ENCODE peak calls at places on chromosomes 13 and 19, in seven cellular contexts. One of them, this sample, is unnamed.

GRCh38 chr13:32910530-32910929 is 105.7 kb upstream of the KL start:
- DNase-seq in IMR-90: no peak
- DNase-seq in A549: no peak
- DNase-seq in spleen: no peak
- DNase-seq in transverse colon: no peak
- DNase-seq in testis: no peak
- DNase-seq in stomach: no peak
- DNase-seq in this sample: no peak

GRCh38 chr19:30202060-30202600 is 170.1 kb upstream of the ZNF536 start:
- DNase-seq in IMR-90: no peak
- DNase-seq in A549: no peak
- DNase-seq in spleen: no peak
- DNase-seq in transverse colon: no peak
- DNase-seq in testis: no peak
- DNase-seq in stomach: no peak
- DNase-seq in this sample: no peak

GRCh38 chr19:42153606-42154405 is 21.6 kb upstream of the POU2F2 start:
- DNase-seq in IMR-90: no peak
- DNase-seq in A549: no peak
- DNase-seq in spleen: no peak
- DNase-seq in transverse colon: no peak
- DNase-seq in testis: no peak
- DNase-seq in stomach: no peak
- DNase-seq in this sample: no peak

GRCh38 chr19:52191951-52192350 is 2.1 kb downstream of the PPP2R1A start:
- DNase-seq in IMR-90: no peak
- DNase-seq in A549: no peak
- DNase-seq in spleen: no peak
- DNase-seq in transverse colon: no peak
- DNase-seq in testis: peak
- DNase-seq in stomach: no peak
- DNase-seq in this sample: no peak

GRCh38 chr13:50123862-50124535 is 108.8 kb downstream of the KCNRG start:
- DNase-seq in IMR-90: peak
- DNase-seq in A549: peak
- DNase-seq in spleen: no peak
- DNase-seq in transverse colon: peak
- DNase-seq in testis: peak
- DNase-seq in stomach: peak
- DNase-seq in this sample: no peak

GRCh38 chr13:25686831-25687495 is 315.2 kb downstream of the ATP8A2 start:
- DNase-seq in IMR-90: no peak
- DNase-seq in A549: no peak
- DNase-seq in spleen: no peak
- DNase-seq in transverse colon: no peak
- DNase-seq in testis: no peak
- DNase-seq in stomach: no peak
- DNase-seq in this sample: no peak

GRCh38 chr19:55473201-55473600 is 3.2 kb upstream of the ZNF628 start:
- DNase-seq in IMR-90: no peak
- DNase-seq in A549: no peak
- DNase-seq in spleen: no peak
- DNase-seq in transverse colon: no peak
- DNase-seq in testis: no peak
- DNase-seq in stomach: no peak
- DNase-seq in this sample: no peak

GRCh38 chr13:20492641-20493040 is 33.0 kb downstream of the CRYL1 start:
- DNase-seq in IMR-90: peak
- DNase-seq in A549: peak
- DNase-seq in spleen: no peak
- DNase-seq in transverse colon: peak
- DNase-seq in testis: peak
- DNase-seq in stomach: no peak
- DNase-seq in this sample: no peak

GRCh38 chr13:46668302-46668720 is 115.3 kb downstream of the LRCH1 start:
- DNase-seq in IMR-90: peak
- DNase-seq in A549: no peak
- DNase-seq in spleen: no peak
- DNase-seq in transverse colon: no peak
- DNase-seq in testis: peak
- DNase-seq in stomach: no peak
- DNase-seq in this sample: no peak

GRCh38 chr19:18589380-18590272 is 1.0 kb downstream of the REX1BD start:
- DNase-seq in IMR-90: peak
- DNase-seq in A549: peak
- DNase-seq in spleen: peak
- DNase-seq in transverse colon: peak
- DNase-seq in testis: peak
- DNase-seq in stomach: peak
- DNase-seq in this sample: peak

GRCh38 chr13:95713651-95714050 is 36.7 kb downstream of the DNAJC3 start:
- DNase-seq in IMR-90: peak
- DNase-seq in A549: no peak
- DNase-seq in spleen: no peak
- DNase-seq in transverse colon: no peak
- DNase-seq in testis: no peak
- DNase-seq in stomach: no peak
- DNase-seq in this sample: no peak

GRCh38 chr13:95160112-95160906 is 140.9 kb downstream of the ABCC4 start:
- DNase-seq in IMR-90: peak
- DNase-seq in A549: peak
- DNase-seq in spleen: no peak
- DNase-seq in transverse colon: no peak
- DNase-seq in testis: no peak
- DNase-seq in stomach: no peak
- DNase-seq in this sample: no peak

GRCh38 chr19:17743874-17744273 is 7.4 kb upstream of the FCHO1 start:
- DNase-seq in IMR-90: peak
- DNase-seq in A549: peak
- DNase-seq in spleen: no peak
- DNase-seq in transverse colon: no peak
- DNase-seq in testis: no peak
- DNase-seq in stomach: no peak
- DNase-seq in this sample: no peak

GRCh38 chr19:53131732-53132131 is 978 bp downstream of the ZNF415 start:
- DNase-seq in IMR-90: no peak
- DNase-seq in A549: no peak
- DNase-seq in spleen: no peak
- DNase-seq in transverse colon: no peak
- DNase-seq in testis: peak
- DNase-seq in stomach: no peak
- DNase-seq in this sample: no peak

GRCh38 chr13:32019612-32020233 is 11.9 kb upstream of the FRY start:
- DNase-seq in IMR-90: peak
- DNase-seq in A549: peak
- DNase-seq in spleen: no peak
- DNase-seq in transverse colon: peak
- DNase-seq in testis: peak
- DNase-seq in stomach: no peak
- DNase-seq in this sample: no peak

GRCh38 chr19:51097166-51097736 is 11.0 kb downstream of the CTU1 start:
- DNase-seq in IMR-90: peak
- DNase-seq in A549: peak
- DNase-seq in spleen: peak
- DNase-seq in transverse colon: peak
- DNase-seq in testis: peak
- DNase-seq in stomach: peak
- DNase-seq in this sample: peak

GRCh38 chr19:14166448-14166847 is 30.1 kb upstream of the ASF1B start:
- DNase-seq in IMR-90: no peak
- DNase-seq in A549: no peak
- DNase-seq in spleen: no peak
- DNase-seq in transverse colon: no peak
- DNase-seq in testis: no peak
- DNase-seq in stomach: no peak
- DNase-seq in this sample: no peak

GRCh38 chr13:67281476-67281875 is 51.3 kb upstream of the PCDH9 start:
- DNase-seq in IMR-90: no peak
- DNase-seq in A549: no peak
- DNase-seq in spleen: no peak
- DNase-seq in transverse colon: no peak
- DNase-seq in testis: no peak
- DNase-seq in stomach: no peak
- DNase-seq in this sample: no peak

GRCh38 chr13:77697208-77698103 is at the start of gene SLAIN1:
- DNase-seq in IMR-90: peak
- DNase-seq in A549: peak
- DNase-seq in spleen: peak
- DNase-seq in transverse colon: peak
- DNase-seq in testis: peak
- DNase-seq in stomach: peak
- DNase-seq in this sample: peak

GRCh38 chr19:7973883-7974282 is 30.4 kb upstream of the TIMM44 start:
- DNase-seq in IMR-90: no peak
- DNase-seq in A549: no peak
- DNase-seq in spleen: no peak
- DNase-seq in transverse colon: no peak
- DNase-seq in testis: no peak
- DNase-seq in stomach: no peak
- DNase-seq in this sample: no peak

GRCh38 chr13:26062853-26063444 is 11.1 kb upstream of the SHISA2 start:
- DNase-seq in IMR-90: peak
- DNase-seq in A549: peak
- DNase-seq in spleen: no peak
- DNase-seq in transverse colon: peak
- DNase-seq in testis: peak
- DNase-seq in stomach: peak
- DNase-seq in this sample: no peak

GRCh38 chr13:34926513-34926912 is 15.6 kb upstream of the NBEA start:
- DNase-seq in IMR-90: peak
- DNase-seq in A549: peak
- DNase-seq in spleen: no peak
- DNase-seq in transverse colon: no peak
- DNase-seq in testis: no peak
- DNase-seq in stomach: no peak
- DNase-seq in this sample: no peak

GRCh38 chr13:60933638-60934037 is 482.0 kb downstream of the PCDH20 start:
- DNase-seq in IMR-90: no peak
- DNase-seq in A549: no peak
- DNase-seq in spleen: no peak
- DNase-seq in transverse colon: no peak
- DNase-seq in testis: no peak
- DNase-seq in stomach: no peak
- DNase-seq in this sample: no peak

GRCh38 chr13:91623151-91623550 is 224.7 kb downstream of the GPC5 start:
- DNase-seq in IMR-90: no peak
- DNase-seq in A549: no peak
- DNase-seq in spleen: no peak
- DNase-seq in transverse colon: no peak
- DNase-seq in testis: no peak
- DNase-seq in stomach: no peak
- DNase-seq in this sample: no peak

GRCh38 chr13:32175943-32176342 is 139.2 kb downstream of the ZAR1L start:
- DNase-seq in IMR-90: no peak
- DNase-seq in A549: no peak
- DNase-seq in spleen: no peak
- DNase-seq in transverse colon: no peak
- DNase-seq in testis: no peak
- DNase-seq in stomach: no peak
- DNase-seq in this sample: no peak

DNA sequence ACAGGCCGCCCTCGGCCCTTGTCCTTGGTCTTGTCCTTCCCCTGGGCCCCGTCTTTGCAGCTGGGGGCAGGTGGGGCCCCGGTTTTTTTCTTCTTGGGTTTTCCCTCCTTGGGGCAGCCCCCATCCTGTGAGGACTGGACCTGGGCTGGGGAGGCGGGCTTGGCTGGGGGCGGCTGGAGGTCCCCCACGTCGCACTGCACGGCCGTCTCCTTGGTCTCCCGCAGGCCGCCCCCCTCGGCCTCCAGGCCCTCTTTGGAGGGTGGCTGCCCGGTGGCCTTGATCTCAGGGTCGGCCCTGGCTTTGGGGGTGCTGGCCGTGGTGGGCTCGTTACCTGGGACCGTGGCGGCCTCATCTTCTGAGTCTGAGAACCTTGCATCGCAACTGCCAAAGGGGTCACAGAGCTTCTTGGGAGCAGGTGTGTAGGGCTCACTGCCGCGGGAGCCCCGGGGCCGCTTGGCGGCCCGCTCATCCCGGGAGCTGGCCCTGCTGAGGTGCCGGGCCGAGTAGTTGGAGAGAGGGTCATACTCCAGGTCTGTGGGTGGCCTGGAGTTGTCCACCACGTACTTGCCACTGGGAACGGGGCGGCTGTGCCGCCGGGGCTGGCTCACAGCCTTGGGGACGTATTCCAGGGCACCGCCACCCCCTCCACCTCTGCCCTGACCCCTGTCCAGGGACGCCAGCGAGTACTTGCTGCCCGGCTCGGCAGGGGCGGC is 15.6 kb upstream of the ATP8B3 start:
- DNase-seq in IMR-90: no peak
- DNase-seq in A549: no peak
- DNase-seq in spleen: no peak
- DNase-seq in transverse colon: no peak
- DNase-seq in testis: no peak
- DNase-seq in stomach: no peak
- DNase-seq in this sample: no peak
- TF ChIP-seq POLR2A in IMR-90: no peak
- TF ChIP-seq POLR2A in A549: no peak
- TF ChIP-seq POLR2A in spleen: no peak
- TF ChIP-seq POLR2A in transverse colon: no peak
- TF ChIP-seq POLR2A in testis: no peak
- TF ChIP-seq POLR2A in stomach: no peak
- TF ChIP-seq POLR2A in this sample: no peak

GRCh38 chr13:37059848-37060192 is 332 bp upstream of the SUPT20H start:
- DNase-seq in IMR-90: no peak
- DNase-seq in A549: no peak
- DNase-seq in spleen: no peak
- DNase-seq in transverse colon: no peak
- DNase-seq in testis: no peak
- DNase-seq in stomach: no peak
- DNase-seq in this sample: no peak
- H3K27ac ChIP-seq in IMR-90: peak
- H3K27ac ChIP-seq in A549: peak
- H3K27ac ChIP-seq in spleen: peak
- H3K27ac ChIP-seq in transverse colon: peak
- H3K27ac ChIP-seq in testis: peak
- H3K27ac ChIP-seq in stomach: peak
- H3K27ac ChIP-seq in this sample: no peak

DNA sequence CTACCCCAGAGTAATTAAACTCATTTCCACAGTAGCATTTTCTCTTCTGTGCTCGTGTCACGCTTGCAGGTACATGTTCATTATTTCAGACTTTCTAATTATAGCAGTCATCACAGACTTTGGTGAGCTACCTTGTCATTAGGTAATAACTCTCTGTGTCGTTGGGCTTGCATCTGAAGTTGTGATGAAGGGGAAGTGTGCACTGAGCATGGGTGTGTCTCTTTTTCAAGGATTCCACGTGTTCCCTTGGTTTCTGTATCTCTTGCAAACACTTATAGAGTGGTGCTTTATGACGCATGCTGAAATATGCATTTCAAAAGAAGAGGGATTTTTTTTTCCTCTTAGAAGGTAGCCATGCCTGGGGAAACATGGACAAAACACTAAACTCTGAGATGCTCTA is 69.2 kb downstream of the MTUS2 start:
- DNase-seq in IMR-90: no peak
- DNase-seq in A549: no peak
- DNase-seq in spleen: no peak
- DNase-seq in transverse colon: no peak
- DNase-seq in testis: no peak
- DNase-seq in stomach: no peak
- DNase-seq in this sample: no peak
- TF ChIP-seq POLR2A in IMR-90: no peak
- TF ChIP-seq POLR2A in A549: no peak
- TF ChIP-seq POLR2A in spleen: no peak
- TF ChIP-seq POLR2A in transverse colon: no peak
- TF ChIP-seq POLR2A in testis: no peak
- TF ChIP-seq POLR2A in stomach: no peak
- TF ChIP-seq POLR2A in this sample: no peak

GRCh38 chr13:113803409-113804016 is 44.5 kb downstream of the TMEM255B start:
- DNase-seq in IMR-90: no peak
- DNase-seq in A549: no peak
- DNase-seq in spleen: peak
- DNase-seq in transverse colon: no peak
- DNase-seq in testis: no peak
- DNase-seq in stomach: no peak
- DNase-seq in this sample: no peak
- H3K27ac ChIP-seq in IMR-90: no peak
- H3K27ac ChIP-seq in A549: no peak
- H3K27ac ChIP-seq in spleen: no peak
- H3K27ac ChIP-seq in transverse colon: no peak
- H3K27ac ChIP-seq in testis: no peak
- H3K27ac ChIP-seq in stomach: no peak
- H3K27ac ChIP-seq in this sample: no peak

This sample was measured in right lobe of liver.